ENCODE peak calls at places on chromosomes 6 and 20, in eight cellular contexts. G, Y, A, O, R, H, W and E are unnamed samples.

GRCh38 chr20:41004561-41005360 is 23.9 kb upstream of the TOP1 start:
- DNase-seq in G (peak; percentile 10), Y (no peak), A (no peak), O (no peak), R (no peak), H (peak; percentile 39), W (no peak), E (no peak)

GRCh38 chr6:113558966-113559365 is 298.2 kb upstream of the MARCKS start:
- DNase-seq in G (no peak), Y (no peak), A (no peak), O (no peak), R (no peak), H (no peak), W (no peak), E (no peak)

GRCh38 chr6:38567436-38567835 is 72.3 kb downstream of the BTBD9 start:
- DNase-seq in G (peak; percentile 78), Y (peak; percentile 37), A (no peak), O (peak; percentile 60), R (peak; percentile 50), H (peak; percentile 44), W (no peak), E (peak; percentile 82)

GRCh38 chr6:710601-711571 is 17.9 kb upstream of the EXOC2 start:
- DNase-seq in G (peak; percentile 71), Y (peak; percentile 60), A (no peak), O (peak; percentile 50), R (peak; percentile 49), H (peak; percentile 61), W (peak; percentile 24), E (peak; percentile 64)

GRCh38 chr20:35332540-35333200 is 40.4 kb upstream of the FAM83C start:
- DNase-seq in G (no peak), Y (no peak), A (no peak), O (no peak), R (no peak), H (no peak), W (no peak), E (no peak)

GRCh38 chr6:35258858-35259193 is 709 bp upstream of the ZNF76 start:
- DNase-seq in G (peak; percentile 75), Y (no peak), A (no peak), O (peak; percentile 73), R (peak; percentile 29), H (peak; percentile 28), W (peak; percentile 67), E (no peak)

GRCh38 chr6:135128268-135128914 is 52.7 kb upstream of the MYB start:
- DNase-seq in G (no peak), Y (no peak), A (no peak), O (no peak), R (no peak), H (no peak), W (no peak), E (no peak)

GRCh38 chr20:17556842-17557674 is 12.8 kb upstream of the DSTN start:
- DNase-seq in G (peak; percentile 88), Y (peak; percentile 73), A (no peak), O (peak; percentile 53), R (peak; percentile 38), H (peak; percentile 76), W (no peak), E (peak; percentile 72)

GRCh38 chr6:63307581-63308246 is 12.1 kb downstream of the LGSN start:
- DNase-seq in G (no peak), Y (no peak), A (no peak), O (peak; percentile 29), R (no peak), H (no peak), W (no peak), E (no peak)

GRCh38 chr20:51731771-51732453 is 36.3 kb downstream of the ATP9A start:
- DNase-seq in G (no peak), Y (no peak), A (no peak), O (peak; percentile 39), R (no peak), H (no peak), W (no peak), E (peak; percentile 69)

GRCh38 chr6:4008324-4009047 is 70.5 kb downstream of the FAM217A start:
- DNase-seq in G (no peak), Y (no peak), A (no peak), O (peak; percentile 49), R (no peak), H (no peak), W (peak; percentile 24), E (no peak)

GRCh38 chr6:167789358-167789757 is 37.4 kb upstream of the AFDN start:
- DNase-seq in G (no peak), Y (no peak), A (no peak), O (no peak), R (no peak), H (no peak), W (no peak), E (no peak)

GRCh38 chr20:16810216-16810615 is 62.1 kb downstream of the OTOR start:
- DNase-seq in G (no peak), Y (no peak), A (no peak), O (no peak), R (no peak), H (no peak), W (no peak), E (no peak)

GRCh38 chr20:37276494-37277252 is 12.8 kb upstream of the MANBAL start:
- DNase-seq in G (no peak), Y (peak; percentile 56), A (no peak), O (peak; percentile 63), R (peak; percentile 36), H (peak; percentile 59), W (no peak), E (peak; percentile 85)

GRCh38 chr6:106141441-106142237 is 55.5 kb downstream of the PRDM1 start:
- DNase-seq in G (no peak), Y (peak; percentile 58), A (no peak), O (no peak), R (no peak), H (no peak), W (no peak), E (no peak)

GRCh38 chr20:35561671-35562070 is 19.8 kb downstream of the ERGIC3 start:
- DNase-seq in G (no peak), Y (no peak), A (no peak), O (no peak), R (no peak), H (no peak), W (peak; percentile 42), E (no peak)

GRCh38 chr6:63351995-63352586 is 32.3 kb upstream of the LGSN start:
- DNase-seq in G (no peak), Y (no peak), A (no peak), O (no peak), R (no peak), H (no peak), W (no peak), E (no peak)

DNA sequence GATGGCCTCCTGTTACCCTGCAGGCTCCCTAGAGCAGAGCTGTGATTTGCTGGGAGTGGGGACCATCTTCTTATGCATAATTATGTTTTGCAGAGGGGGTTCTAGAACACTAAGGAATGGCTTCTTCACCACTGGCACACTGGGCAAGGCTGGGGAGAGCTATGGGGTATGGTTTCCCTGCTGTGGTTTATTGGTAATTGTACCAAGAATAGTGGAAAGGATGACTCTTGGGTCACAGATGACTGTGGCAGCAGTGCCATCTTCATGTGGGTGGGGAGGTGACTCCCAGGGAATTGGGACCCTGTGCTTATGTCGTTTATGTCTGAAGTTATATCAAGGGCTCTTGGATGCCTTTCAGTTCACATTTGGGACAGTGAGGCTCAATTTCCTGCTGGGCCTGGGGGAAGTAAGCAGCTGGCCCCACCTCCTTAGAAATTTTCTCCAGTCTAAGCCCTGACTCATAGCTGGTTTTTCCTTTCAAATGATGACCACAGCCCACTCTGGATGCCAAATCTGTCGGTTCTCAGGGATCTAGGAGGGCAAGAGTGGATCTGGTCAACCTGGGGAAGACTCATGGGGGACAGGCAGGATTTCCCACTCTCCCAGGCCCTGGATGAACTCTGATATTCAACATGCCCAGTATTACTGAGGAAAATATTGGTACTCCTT is 230.8 kb downstream of the LRFN2 start:
- DNase-seq in G (peak; percentile 15), Y (no peak), A (no peak), O (no peak), R (no peak), H (no peak), W (peak; percentile 4), E (no peak)
- TF ChIP-seq EP300 in G (no peak), Y (no peak), A (no peak), O (no peak), R (no peak), H (no peak), W (no peak), E (no peak)

DNA sequence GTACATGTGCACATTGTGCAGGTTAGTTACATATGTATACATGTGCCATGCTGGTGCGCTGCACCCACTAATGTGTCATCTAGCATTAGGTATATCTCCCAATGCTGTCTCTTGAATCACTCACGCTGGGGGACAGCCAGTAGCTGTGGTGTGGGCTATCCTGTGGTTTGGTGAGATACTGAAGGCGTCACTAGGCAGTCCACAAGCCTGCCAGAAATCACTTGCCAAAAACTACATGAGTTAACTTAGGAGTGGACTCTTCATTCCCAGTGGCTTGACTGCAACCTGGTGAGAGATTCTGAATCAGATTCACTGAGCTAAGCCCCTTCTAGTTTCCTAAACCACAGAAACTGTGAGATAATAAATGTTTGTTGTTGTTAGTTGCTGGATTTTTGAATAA is 191.3 kb downstream of the TSHZ2 start:
- DNase-seq in G (no peak), Y (no peak), A (no peak), O (no peak), R (peak; percentile 45), H (no peak), W (peak; percentile 31), E (no peak)
- TF ChIP-seq EP300 in G (no peak), Y (no peak), A (no peak), O (no peak), R (peak; percentile 15), H (no peak), W (no peak), E (no peak)

GRCh38 chr6:52566853-52567279 is 10.0 kb downstream of the TRAM2 start:
- DNase-seq in G (no peak), Y (no peak), A (no peak), O (no peak), R (peak; percentile 49), H (no peak), W (no peak), E (no peak)
- TF ChIP-seq EP300 in G (no peak), Y (no peak), A (no peak), O (no peak), R (peak; percentile 75), H (no peak), W (no peak), E (no peak)

GRCh38 chr20:63005862-63006564 is 751 bp downstream of the BHLHE23 start:
- DNase-seq in G (no peak), Y (no peak), A (no peak), O (no peak), R (no peak), H (no peak), W (no peak), E (no peak)
- TF ChIP-seq EP300 in G (no peak), Y (no peak), A (no peak), O (no peak), R (no peak), H (no peak), W (no peak), E (no peak)